ENCODE peak calls at places on chromosome 5, in seven cellular contexts. S is kidney tubule cell, O is left kidney, J is neural progenitor cell, E is midbrain, K is IMR-90, D is HL-60. Z is an unnamed sample.

GRCh38 chr5:33631786-33632185 is 191.0 kb downstream of the TARS1 start:
- DNase-seq in S (peak; percentile 90), O (no peak), J (no peak), E (no peak), K (peak; percentile 21), D (no peak), Z (no peak)

GRCh38 chr5:78269088-78269703 is 25.3 kb downstream of the AP3B1 start:
- DNase-seq in S (peak; percentile 30), O (peak; percentile 22), J (no peak), E (no peak), K (peak; percentile 12), D (no peak), Z (peak; percentile 6)

GRCh38 chr5:145697251-145698016 is 137.7 kb downstream of the PRELID2 start:
- DNase-seq in S (peak; percentile 52), O (peak; percentile 51), J (peak; percentile 47), E (peak; percentile 1), K (peak; percentile 49), D (peak; percentile 31), Z (peak; percentile 11)

GRCh38 chr5:67648201-67648671 is 451.6 kb upstream of the CD180 start:
- DNase-seq in S (peak; percentile 41), O (peak; percentile 49), J (no peak), E (peak; percentile 14), K (no peak), D (no peak), Z (no peak)

GRCh38 chr5:93611900-93612898 is 29.2 kb downstream of the NR2F1 start:
- DNase-seq in S (peak; percentile 31), O (peak; percentile 75), J (peak; percentile 81), E (peak; percentile 50), K (peak; percentile 43), D (no peak), Z (no peak)

GRCh38 chr5:145293716-145294115 is 541.4 kb downstream of the PRELID2 start:
- DNase-seq in S (peak; percentile 23), O (no peak), J (no peak), E (no peak), K (no peak), D (no peak), Z (no peak)

GRCh38 chr5:154287136-154287535 is 96.6 kb downstream of the GALNT10 start:
- DNase-seq in S (peak; percentile 92), O (peak; percentile 60), J (peak; percentile 11), E (no peak), K (peak; percentile 87), D (no peak), Z (no peak)

GRCh38 chr5:61177070-61177469 is 14.8 kb upstream of the SMIM15 start:
- DNase-seq in S (no peak), O (no peak), J (no peak), E (no peak), K (no peak), D (no peak), Z (no peak)

GRCh38 chr5:125496393-125496792 is 750.0 kb upstream of the ZNF608 start:
- DNase-seq in S (no peak), O (no peak), J (no peak), E (no peak), K (no peak), D (no peak), Z (no peak)

GRCh38 chr5:168073311-168073710 is 218.1 kb upstream of the WWC1 start:
- DNase-seq in S (no peak), O (no peak), J (no peak), E (no peak), K (no peak), D (no peak), Z (no peak)

GRCh38 chr5:64973226-64973625 is 204.5 kb downstream of the CWC27 start:
- DNase-seq in S (no peak), O (no peak), J (no peak), E (no peak), K (no peak), D (no peak), Z (no peak)

GRCh38 chr5:129082225-129083136 is 12.1 kb upstream of the ISOC1 start:
- DNase-seq in S (no peak), O (no peak), J (no peak), E (no peak), K (no peak), D (no peak), Z (no peak)

GRCh38 chr5:133985540-133986180 is 17.2 kb upstream of the C5orf15 start:
- DNase-seq in S (no peak), O (no peak), J (no peak), E (no peak), K (no peak), D (no peak), Z (no peak)

Z was measured in HuH-7.